ENCODE peak calls at places on chromosomes 4 and X, in seven cellular contexts. One of them, this sample, is unnamed.

GRCh38 chr4:184280591-184281071 is 63.0 kb upstream of the ENPP6 start:
- DNase-seq in body of pancreas: no peak
- DNase-seq in osteocyte: no peak
- DNase-seq in activated CD4-positive, alpha-beta T cell treated with anti-CD3 and anti-CD28 coated beads, Interleukin-2, amount 50 U/mL, for 1 hour: no peak
- DNase-seq in lower leg skin: no peak
- DNase-seq in NCI-H1092: no peak
- DNase-seq in transverse colon: peak
- DNase-seq in this sample: no peak

GRCh38 chrX:155767101-155767878 is 113.9 kb upstream of the VAMP7 start:
- DNase-seq in osteocyte: no peak
- DNase-seq in lower leg skin: no peak
- DNase-seq in NCI-H1092: no peak
- DNase-seq in transverse colon: peak
- DNase-seq in body of pancreas: peak
- DNase-seq in activated CD4-positive, alpha-beta T cell treated with anti-CD3 and anti-CD28 coated beads, Interleukin-2, amount 50 U/mL, for 1 hour: no peak
- DNase-seq in this sample: peak

GRCh38 chr4:166017804-166018203 is 144.8 kb downstream of the TLL1 start:
- DNase-seq in NCI-H1092: no peak
- DNase-seq in osteocyte: no peak
- DNase-seq in activated CD4-positive, alpha-beta T cell treated with anti-CD3 and anti-CD28 coated beads, Interleukin-2, amount 50 U/mL, for 1 hour: no peak
- DNase-seq in lower leg skin: no peak
- DNase-seq in body of pancreas: no peak
- DNase-seq in transverse colon: no peak
- DNase-seq in this sample: no peak

GRCh38 chr4:25667931-25668557 is 12.4 kb downstream of the SLC34A2 start:
- DNase-seq in activated CD4-positive, alpha-beta T cell treated with anti-CD3 and anti-CD28 coated beads, Interleukin-2, amount 50 U/mL, for 1 hour: no peak
- DNase-seq in body of pancreas: no peak
- DNase-seq in osteocyte: no peak
- DNase-seq in transverse colon: peak
- DNase-seq in lower leg skin: no peak
- DNase-seq in NCI-H1092: no peak
- DNase-seq in this sample: no peak

GRCh38 chrX:46967547-46967946 is 55.3 kb downstream of the JADE3 start:
- DNase-seq in activated CD4-positive, alpha-beta T cell treated with anti-CD3 and anti-CD28 coated beads, Interleukin-2, amount 50 U/mL, for 1 hour: no peak
- DNase-seq in transverse colon: no peak
- DNase-seq in osteocyte: no peak
- DNase-seq in body of pancreas: no peak
- DNase-seq in NCI-H1092: no peak
- DNase-seq in lower leg skin: no peak
- DNase-seq in this sample: no peak

GRCh38 chr4:6199344-6199921 is 916 bp downstream of the JAKMIP1 start:
- DNase-seq in activated CD4-positive, alpha-beta T cell treated with anti-CD3 and anti-CD28 coated beads, Interleukin-2, amount 50 U/mL, for 1 hour: peak
- DNase-seq in NCI-H1092: no peak
- DNase-seq in body of pancreas: no peak
- DNase-seq in lower leg skin: no peak
- DNase-seq in osteocyte: peak
- DNase-seq in transverse colon: no peak
- DNase-seq in this sample: no peak

GRCh38 chrX:24643116-24643515 is 4.0 kb downstream of the PCYT1B start:
- DNase-seq in transverse colon: no peak
- DNase-seq in lower leg skin: no peak
- DNase-seq in osteocyte: no peak
- DNase-seq in NCI-H1092: no peak
- DNase-seq in activated CD4-positive, alpha-beta T cell treated with anti-CD3 and anti-CD28 coated beads, Interleukin-2, amount 50 U/mL, for 1 hour: no peak
- DNase-seq in body of pancreas: no peak
- DNase-seq in this sample: no peak

GRCh38 chr4:3301450-3302163 is 8.8 kb downstream of the RGS12 start:
- DNase-seq in lower leg skin: no peak
- DNase-seq in osteocyte: no peak
- DNase-seq in body of pancreas: no peak
- DNase-seq in NCI-H1092: no peak
- DNase-seq in transverse colon: no peak
- DNase-seq in activated CD4-positive, alpha-beta T cell treated with anti-CD3 and anti-CD28 coated beads, Interleukin-2, amount 50 U/mL, for 1 hour: peak
- DNase-seq in this sample: no peak

GRCh38 chrX:56738670-56739069 is 9.6 kb downstream of the NBDY start:
- DNase-seq in osteocyte: no peak
- DNase-seq in activated CD4-positive, alpha-beta T cell treated with anti-CD3 and anti-CD28 coated beads, Interleukin-2, amount 50 U/mL, for 1 hour: no peak
- DNase-seq in transverse colon: no peak
- DNase-seq in body of pancreas: no peak
- DNase-seq in lower leg skin: no peak
- DNase-seq in NCI-H1092: no peak
- DNase-seq in this sample: no peak

GRCh38 chr4:76611611-76612010 is 176.6 kb downstream of the SHROOM3 start:
- DNase-seq in osteocyte: no peak
- DNase-seq in lower leg skin: no peak
- DNase-seq in transverse colon: peak
- DNase-seq in activated CD4-positive, alpha-beta T cell treated with anti-CD3 and anti-CD28 coated beads, Interleukin-2, amount 50 U/mL, for 1 hour: no peak
- DNase-seq in body of pancreas: peak
- DNase-seq in NCI-H1092: no peak
- DNase-seq in this sample: no peak

GRCh38 chrX:134443020-134443419 is 16.9 kb upstream of the HPRT1 start:
- DNase-seq in NCI-H1092: no peak
- DNase-seq in activated CD4-positive, alpha-beta T cell treated with anti-CD3 and anti-CD28 coated beads, Interleukin-2, amount 50 U/mL, for 1 hour: no peak
- DNase-seq in osteocyte: no peak
- DNase-seq in lower leg skin: no peak
- DNase-seq in body of pancreas: no peak
- DNase-seq in transverse colon: no peak
- DNase-seq in this sample: no peak

GRCh38 chr4:8851321-8852117 is 20.1 kb downstream of the HMX1 start:
- DNase-seq in body of pancreas: no peak
- DNase-seq in lower leg skin: no peak
- DNase-seq in activated CD4-positive, alpha-beta T cell treated with anti-CD3 and anti-CD28 coated beads, Interleukin-2, amount 50 U/mL, for 1 hour: no peak
- DNase-seq in transverse colon: no peak
- DNase-seq in osteocyte: no peak
- DNase-seq in NCI-H1092: no peak
- DNase-seq in this sample: no peak

GRCh38 chr4:23135792-23136645 is 443.3 kb downstream of the GBA3 start:
- DNase-seq in activated CD4-positive, alpha-beta T cell treated with anti-CD3 and anti-CD28 coated beads, Interleukin-2, amount 50 U/mL, for 1 hour: no peak
- DNase-seq in lower leg skin: peak
- DNase-seq in osteocyte: no peak
- DNase-seq in body of pancreas: peak
- DNase-seq in NCI-H1092: peak
- DNase-seq in transverse colon: no peak
- DNase-seq in this sample: no peak

GRCh38 chr4:180618396-180618795 is 1624.8 kb upstream of the TENM3 start:
- DNase-seq in lower leg skin: no peak
- DNase-seq in osteocyte: no peak
- DNase-seq in body of pancreas: no peak
- DNase-seq in NCI-H1092: no peak
- DNase-seq in transverse colon: no peak
- DNase-seq in activated CD4-positive, alpha-beta T cell treated with anti-CD3 and anti-CD28 coated beads, Interleukin-2, amount 50 U/mL, for 1 hour: no peak
- DNase-seq in this sample: no peak

GRCh38 chr4:1055721-1056590 is 44.5 kb downstream of the FGFRL1 start:
- DNase-seq in body of pancreas: no peak
- DNase-seq in transverse colon: peak
- DNase-seq in activated CD4-positive, alpha-beta T cell treated with anti-CD3 and anti-CD28 coated beads, Interleukin-2, amount 50 U/mL, for 1 hour: peak
- DNase-seq in osteocyte: no peak
- DNase-seq in NCI-H1092: no peak
- DNase-seq in lower leg skin: no peak
- DNase-seq in this sample: no peak

GRCh38 chrX:134670241-134670811 is 12.1 kb upstream of the PLAC1 start:
- DNase-seq in osteocyte: no peak
- DNase-seq in NCI-H1092: no peak
- DNase-seq in body of pancreas: peak
- DNase-seq in transverse colon: no peak
- DNase-seq in activated CD4-positive, alpha-beta T cell treated with anti-CD3 and anti-CD28 coated beads, Interleukin-2, amount 50 U/mL, for 1 hour: no peak
- DNase-seq in lower leg skin: no peak
- DNase-seq in this sample: no peak

GRCh38 chr4:87093443-87094123 is 126.8 kb downstream of the KLHL8 start:
- DNase-seq in NCI-H1092: peak
- DNase-seq in osteocyte: no peak
- DNase-seq in body of pancreas: peak
- DNase-seq in transverse colon: no peak
- DNase-seq in lower leg skin: no peak
- DNase-seq in activated CD4-positive, alpha-beta T cell treated with anti-CD3 and anti-CD28 coated beads, Interleukin-2, amount 50 U/mL, for 1 hour: peak
- DNase-seq in this sample: no peak

GRCh38 chrX:45557390-45557789 is 356.7 kb upstream of the DIPK2B start:
- DNase-seq in body of pancreas: no peak
- DNase-seq in osteocyte: no peak
- DNase-seq in activated CD4-positive, alpha-beta T cell treated with anti-CD3 and anti-CD28 coated beads, Interleukin-2, amount 50 U/mL, for 1 hour: no peak
- DNase-seq in transverse colon: no peak
- DNase-seq in lower leg skin: no peak
- DNase-seq in NCI-H1092: no peak
- DNase-seq in this sample: no peak

GRCh38 chr4:79574741-79575451 is 166.9 kb upstream of the GK2 start:
- DNase-seq in lower leg skin: peak
- DNase-seq in NCI-H1092: no peak
- DNase-seq in osteocyte: no peak
- DNase-seq in activated CD4-positive, alpha-beta T cell treated with anti-CD3 and anti-CD28 coated beads, Interleukin-2, amount 50 U/mL, for 1 hour: no peak
- DNase-seq in transverse colon: no peak
- DNase-seq in body of pancreas: no peak
- DNase-seq in this sample: peak

GRCh38 chrX:149510386-149510785 is 5.3 kb upstream of the IDS start:
- DNase-seq in lower leg skin: no peak
- DNase-seq in osteocyte: no peak
- DNase-seq in NCI-H1092: no peak
- DNase-seq in activated CD4-positive, alpha-beta T cell treated with anti-CD3 and anti-CD28 coated beads, Interleukin-2, amount 50 U/mL, for 1 hour: no peak
- DNase-seq in transverse colon: no peak
- DNase-seq in body of pancreas: no peak
- DNase-seq in this sample: no peak

GRCh38 chr4:7767526-7767925 is 172.1 kb downstream of the AFAP1 start:
- DNase-seq in activated CD4-positive, alpha-beta T cell treated with anti-CD3 and anti-CD28 coated beads, Interleukin-2, amount 50 U/mL, for 1 hour: no peak
- DNase-seq in NCI-H1092: no peak
- DNase-seq in transverse colon: no peak
- DNase-seq in osteocyte: no peak
- DNase-seq in body of pancreas: no peak
- DNase-seq in lower leg skin: no peak
- DNase-seq in this sample: no peak

GRCh38 chrX:147602297-147602696 is 309.4 kb upstream of the FMR1 start:
- DNase-seq in transverse colon: no peak
- DNase-seq in NCI-H1092: no peak
- DNase-seq in activated CD4-positive, alpha-beta T cell treated with anti-CD3 and anti-CD28 coated beads, Interleukin-2, amount 50 U/mL, for 1 hour: no peak
- DNase-seq in osteocyte: no peak
- DNase-seq in body of pancreas: no peak
- DNase-seq in lower leg skin: no peak
- DNase-seq in this sample: no peak

GRCh38 chr4:159267940-159268327 is 165.1 kb downstream of the RAPGEF2 start:
- DNase-seq in NCI-H1092: no peak
- DNase-seq in body of pancreas: no peak
- DNase-seq in osteocyte: no peak
- DNase-seq in lower leg skin: no peak
- DNase-seq in activated CD4-positive, alpha-beta T cell treated with anti-CD3 and anti-CD28 coated beads, Interleukin-2, amount 50 U/mL, for 1 hour: no peak
- DNase-seq in transverse colon: no peak
- DNase-seq in this sample: no peak

GRCh38 chrX:11655282-11655985 is 10.3 kb downstream of the ARHGAP6 start:
- DNase-seq in activated CD4-positive, alpha-beta T cell treated with anti-CD3 and anti-CD28 coated beads, Interleukin-2, amount 50 U/mL, for 1 hour: no peak
- DNase-seq in transverse colon: no peak
- DNase-seq in NCI-H1092: no peak
- DNase-seq in lower leg skin: no peak
- DNase-seq in body of pancreas: no peak
- DNase-seq in osteocyte: no peak
- DNase-seq in this sample: no peak

GRCh38 chr4:151711680-151712079 is 49.1 kb downstream of the GATB start:
- DNase-seq in activated CD4-positive, alpha-beta T cell treated with anti-CD3 and anti-CD28 coated beads, Interleukin-2, amount 50 U/mL, for 1 hour: no peak
- DNase-seq in osteocyte: no peak
- DNase-seq in body of pancreas: no peak
- DNase-seq in lower leg skin: no peak
- DNase-seq in transverse colon: no peak
- DNase-seq in NCI-H1092: no peak
- DNase-seq in this sample: no peak

GRCh38 chr4:163048447-163048846 is 118.2 kb downstream of the NAF1 start:
- DNase-seq in body of pancreas: peak
- DNase-seq in osteocyte: no peak
- DNase-seq in activated CD4-positive, alpha-beta T cell treated with anti-CD3 and anti-CD28 coated beads, Interleukin-2, amount 50 U/mL, for 1 hour: no peak
- DNase-seq in lower leg skin: no peak
- DNase-seq in NCI-H1092: no peak
- DNase-seq in transverse colon: peak
- DNase-seq in this sample: no peak

This sample was measured in tibial nerve.